ENCODE peak calls at places on chromosome X, in four cellular contexts. H is suprapubic skin, J is cardiac muscle cell, T is neural progenitor cell. Y is an unnamed sample.

GRCh38 chrX:130575831-130576404 is 174.1 kb downstream of the RBMX2 start:
- DNase-seq in T (peak; percentile 57), J (peak; percentile 61), H (no peak), Y (peak; percentile 13)

GRCh38 chrX:110403839-110404238 is 45.2 kb downstream of the RTL9 start:
- DNase-seq in T (no peak), J (no peak), H (no peak), Y (no peak)

GRCh38 chrX:48569958-48570357 is 4.3 kb upstream of the RBM3 start:
- DNase-seq in T (no peak), J (no peak), H (no peak), Y (no peak)

GRCh38 chrX:136395271-136395670 is 92.5 kb upstream of the BRS3 start:
- DNase-seq in H (no peak), J (peak; percentile 6), T (no peak), Y (no peak)

GRCh38 chrX:3771756-3772155 is 58.3 kb upstream of the PRKX start:
- DNase-seq in H (no peak), J (no peak), T (no peak), Y (no peak)

GRCh38 chrX:44742480-44743155 is 101.2 kb upstream of the DUSP21 start:
- DNase-seq in T (no peak), J (no peak), H (no peak), Y (no peak)

GRCh38 chrX:38305971-38306370 is 21.3 kb downstream of the RPGR start:
- DNase-seq in J (peak; percentile 77), H (no peak), T (no peak), Y (no peak)

GRCh38 chrX:37926700-37927099 is 79.3 kb upstream of the DYNLT3 start:
- DNase-seq in J (peak; percentile 59), H (no peak), T (peak; percentile 21), Y (no peak)

GRCh38 chrX:45324941-45325340 is 124.3 kb upstream of the DIPK2B start:
- DNase-seq in J (peak; percentile 55), T (no peak), H (no peak), Y (no peak)

GRCh38 chrX:73916931-73917657 is 354.1 kb downstream of the CHIC1 start:
- DNase-seq in T (peak; percentile 62), H (no peak), J (peak; percentile 95), Y (no peak)

GRCh38 chrX:120311632-120312000 is 355 bp upstream of the TMEM255A start:
- DNase-seq in T (no peak), H (no peak), J (no peak), Y (no peak)

GRCh38 chrX:12138366-12139313 is at the start of gene FRMPD4:
- DNase-seq in J (peak; percentile 57), T (peak; percentile 70), H (no peak), Y (peak; percentile 6)

GRCh38 chrX:71636438-71637252 is 18.3 kb upstream of the CXCR3 start:
- DNase-seq in J (no peak), H (no peak), T (no peak), Y (no peak)

GRCh38 chrX:19805054-19805690 is 82.2 kb downstream of the SH3KBP1 start:
- DNase-seq in H (no peak), T (no peak), J (peak; percentile 10), Y (no peak)

GRCh38 chrX:1807301-1807731 is 192.5 kb downstream of the ASMT start:
- DNase-seq in T (peak; percentile 84), J (no peak), H (no peak), Y (no peak)

GRCh38 chrX:30804462-30804861 is 84.6 kb downstream of the TAB3 start:
- DNase-seq in H (peak; percentile 45), J (no peak), T (no peak), Y (no peak)

GRCh38 chrX:275967-276587 is 5.1 kb upstream of the PLCXD1 start:
- DNase-seq in J (peak; percentile 27), H (peak; percentile 81), T (peak; percentile 87), Y (peak; percentile 81)

GRCh38 chrX:91414710-91415109 is 19.9 kb upstream of the PABPC5 start:
- DNase-seq in T (peak; percentile 39), H (no peak), J (no peak), Y (no peak)

GRCh38 chrX:69603566-69604194 is 12.2 kb upstream of the EDA start:
- DNase-seq in H (no peak), J (peak; percentile 70), T (peak; percentile 51), Y (no peak)

GRCh38 chrX:69605521-69605920 is 10.4 kb upstream of the EDA start:
- DNase-seq in T (no peak), H (no peak), J (no peak), Y (no peak)

GRCh38 chrX:69597399-69597798 is 18.5 kb upstream of the EDA start:
- DNase-seq in T (no peak), J (no peak), H (no peak), Y (no peak)

DNA sequence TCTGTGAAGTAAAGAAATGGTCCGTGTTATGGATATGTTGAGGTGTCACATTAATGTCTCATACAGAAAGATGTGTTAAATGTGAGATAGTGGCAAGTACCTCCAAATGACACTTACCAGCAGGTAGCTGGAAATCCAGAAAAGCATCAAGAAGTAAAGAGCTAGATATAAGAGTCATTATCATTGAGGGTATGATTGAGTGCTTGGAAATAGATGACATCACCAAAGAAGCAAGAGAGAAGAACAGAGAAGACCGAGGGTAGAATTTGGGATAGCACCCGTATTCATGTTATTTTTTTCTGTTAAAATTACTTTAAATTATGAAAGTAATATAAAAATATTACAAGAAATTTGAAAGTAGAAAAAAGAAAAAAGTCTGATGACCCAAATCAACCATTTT is 15.7 kb upstream of the EDA start:
- DNase-seq in T (no peak), H (no peak), J (no peak), Y (no peak)
- H3K27me3 ChIP-seq in T (no peaks in the 10 kb centered on the region), H (no peaks in the 10 kb centered on the region), J (no peaks in the 10 kb centered on the region), Y (no peaks in the 10 kb centered on the region)

GRCh38 chrX:17590892-17591740 is 146.2 kb upstream of the SCML1 start:
- DNase-seq in H (peak; percentile 66), J (peak; percentile 85), T (peak; percentile 65), Y (peak; percentile 60)

GRCh38 chrX:17588303-17588702 is 149.0 kb upstream of the SCML1 start:
- DNase-seq in J (no peak), H (no peak), T (no peak), Y (no peak)

GRCh38 chrX:17595456-17596035 is 141.7 kb upstream of the SCML1 start:
- DNase-seq in J (peak; percentile 48), H (no peak), T (no peak), Y (no peak)

GRCh38 chrX:17592117-17592516 is 145.2 kb upstream of the SCML1 start:
- DNase-seq in H (no peak), T (no peak), J (peak; percentile 27), Y (no peak)

DNA sequence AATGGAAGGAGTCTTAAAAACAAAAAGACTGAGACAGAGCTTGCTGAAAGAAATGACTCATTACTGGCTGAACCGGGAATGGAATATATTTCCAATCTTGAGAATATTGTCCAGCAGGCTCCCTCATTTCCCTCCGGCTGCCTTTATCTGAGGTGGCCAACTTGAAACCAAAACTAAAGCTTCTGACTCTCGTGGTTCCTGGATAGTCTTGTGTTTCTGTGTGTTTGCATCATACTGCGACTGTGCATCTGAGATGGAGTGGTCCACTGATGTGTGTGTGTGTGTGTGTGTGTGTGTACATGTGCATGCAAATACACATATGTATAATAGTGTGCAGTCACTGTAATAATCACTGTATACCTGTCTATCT is 145.6 kb upstream of the SCML1 start:
- DNase-seq in H (no peak), J (peak; percentile 82), T (no peak), Y (no peak)
- H3K4me3 ChIP-seq in H (no peak overlapping the region), J (no peak overlapping the region), T (no peak overlapping the region), Y (no peak overlapping the region)

GRCh38 chrX:53318766-53319353 is 37.5 kb upstream of the IQSEC2 start:
- DNase-seq in H (no peak), T (no peak), J (no peak), Y (no peak)
- H3K27ac ChIP-seq in H (no peak overlapping the region), T (no peak overlapping the region), J (no peak overlapping the region), Y (no peak overlapping the region)

GRCh38 chrX:123399709-123400108 is 215.6 kb downstream of the GRIA3 start:
- DNase-seq in J (no peak), H (no peak), T (no peak), Y (no peak)
- H3K27me3 ChIP-seq in J (no peaks in the 10 kb centered on the region), H (no peaks in the 10 kb centered on the region), T (no peaks in the 10 kb centered on the region), Y (no peaks in the 10 kb centered on the region)

DNA sequence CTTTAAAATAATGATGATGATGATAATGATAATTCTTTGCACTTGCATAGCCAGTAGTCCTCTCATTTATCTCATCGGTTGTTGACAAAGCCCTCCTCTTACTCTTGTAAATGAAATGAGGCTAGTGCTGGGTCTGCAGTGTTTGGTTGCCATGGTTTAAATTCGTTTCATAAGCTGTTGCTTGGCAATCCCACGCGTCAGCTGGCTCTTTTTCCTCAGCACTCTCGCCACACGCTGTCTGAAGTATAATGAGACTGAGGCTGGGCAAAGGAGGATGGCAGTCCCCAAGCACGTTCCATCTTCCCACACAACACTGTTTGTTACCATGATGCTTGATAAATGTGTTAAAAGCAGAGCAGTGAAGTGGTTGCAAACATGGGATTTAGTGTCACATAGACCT is 15.5 kb downstream of the PAGE4 start:
- DNase-seq in H (no peak), J (no peak), T (no peak), Y (no peak)
- H3K4me3 ChIP-seq in H (no peak overlapping the region), J (no peak overlapping the region), T (no peak overlapping the region), Y (no peak overlapping the region)

DNA sequence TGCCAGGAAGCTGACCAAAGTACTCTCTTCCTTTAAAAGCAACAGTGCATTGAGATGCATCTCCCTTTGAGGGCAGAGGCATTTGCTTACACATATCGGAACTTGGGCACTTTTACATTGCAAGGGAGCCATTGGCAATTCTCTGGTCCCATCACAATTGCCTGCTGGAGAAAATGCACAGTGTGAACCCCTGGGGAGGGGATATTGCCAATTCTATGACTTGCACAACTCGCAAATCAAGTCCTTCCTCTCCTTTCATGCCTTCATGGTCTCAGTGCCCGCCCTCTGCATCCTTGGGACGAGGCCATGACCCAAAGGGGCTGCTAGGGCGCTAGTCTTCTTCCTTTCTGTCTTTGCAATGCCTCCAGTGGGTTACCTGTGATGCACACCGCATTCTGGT is 14.9 kb upstream of the PDZD4 start:
- DNase-seq in J (no peak), T (no peak), H (no peak), Y (no peak)
- H3K27ac ChIP-seq in J (no peak overlapping the region), T (no peak overlapping the region), H (no peak overlapping the region), Y (no peak overlapping the region)

GRCh38 chrX:122622800-122623199 is 561.3 kb upstream of the GRIA3 start:
- DNase-seq in J (no peak), T (peak; percentile 30), H (no peak), Y (no peak)
- H3K27me3 ChIP-seq in J (no peaks in the 10 kb centered on the region), T (no peaks in the 10 kb centered on the region), H (no peaks in the 10 kb centered on the region), Y (no peaks in the 10 kb centered on the region)

GRCh38 chrX:87518504-87518903 is 902 bp downstream of the KLHL4 start:
- DNase-seq in T (no peak), H (no peak), J (peak; percentile 16), Y (no peak)
- H3K4me3 ChIP-seq in T (peak overlapping the region; percentile 33), H (peak overlapping the region; percentile 16), J (peak overlapping the region; percentile 62), Y (no peak overlapping the region)

DNA sequence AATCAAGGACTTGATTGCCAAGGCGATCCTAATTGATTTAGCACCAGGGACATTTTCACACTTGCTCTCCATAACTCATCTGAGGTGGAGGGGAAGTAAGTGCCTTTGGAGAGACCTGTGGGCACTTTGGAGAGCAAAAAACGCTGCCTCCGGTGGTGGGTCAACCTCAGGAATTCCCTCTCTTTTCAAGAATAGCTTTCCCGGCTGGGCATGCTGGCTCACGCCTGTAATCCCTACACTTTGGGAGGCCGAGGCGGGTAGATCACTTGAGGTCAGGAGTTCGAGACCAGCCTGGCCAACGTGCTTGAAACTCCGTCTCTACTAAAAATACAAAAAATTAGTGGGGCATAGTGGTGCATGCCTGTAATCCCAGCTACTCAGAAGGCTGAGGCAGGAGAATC is 49.2 kb downstream of the PRPS1 start:
- DNase-seq in H (no peak), T (peak; percentile 42), J (peak; percentile 54), Y (no peak)
- H3K27ac ChIP-seq in H (peak overlapping the region; percentile 99), T (no peak overlapping the region), J (no peak overlapping the region), Y (peak overlapping the region; percentile 72)

Y was measured in heart left ventricle.